ENCODE peak calls at places on chromosomes 3 and 15, in four cellular contexts. One of them, this sample, is unnamed. For H3K4me1, the result is how much of the 10 kb centered on the place peaks cover.

GRCh38 chr15:91114301-91114700 is 14.2 kb downstream of the SV2B start:
- DNase-seq in MM.1S: no peak
- DNase-seq in GM23248: no peak
- DNase-seq in OCI-LY7: no peak
- DNase-seq in this sample: no peak

GRCh38 chr15:81336568-81336967 is 12.6 kb upstream of the STARD5 start:
- DNase-seq in OCI-LY7: peak
- DNase-seq in GM23248: peak
- DNase-seq in MM.1S: peak
- DNase-seq in this sample: peak

GRCh38 chr3:186477876-186478275 is 66.3 kb downstream of the CRYGS start:
- DNase-seq in OCI-LY7: no peak
- DNase-seq in MM.1S: no peak
- DNase-seq in GM23248: no peak
- DNase-seq in this sample: peak

GRCh38 chr15:74695597-74696397 is at the start of gene EDC3:
- DNase-seq in OCI-LY7: peak
- DNase-seq in GM23248: peak
- DNase-seq in MM.1S: peak
- DNase-seq in this sample: peak

GRCh38 chr3:194640829-194641228 is 7.6 kb upstream of the TMEM44 start:
- DNase-seq in GM23248: peak
- DNase-seq in OCI-LY7: peak
- DNase-seq in MM.1S: no peak
- DNase-seq in this sample: no peak

GRCh38 chr3:61688307-61688695 is 126.9 kb downstream of the PTPRG start:
- DNase-seq in GM23248: no peak
- DNase-seq in MM.1S: no peak
- DNase-seq in OCI-LY7: no peak
- DNase-seq in this sample: no peak

GRCh38 chr3:99966657-99967420 is 147.5 kb downstream of the FILIP1L start:
- DNase-seq in OCI-LY7: no peak
- DNase-seq in MM.1S: no peak
- DNase-seq in GM23248: peak
- DNase-seq in this sample: no peak

GRCh38 chr3:120013481-120013880 is 80.8 kb downstream of the GSK3B start:
- DNase-seq in OCI-LY7: no peak
- DNase-seq in MM.1S: no peak
- DNase-seq in GM23248: no peak
- DNase-seq in this sample: no peak

GRCh38 chr3:126118591-126118990 is 34.7 kb upstream of the SLC41A3 start:
- DNase-seq in OCI-LY7: no peak
- DNase-seq in MM.1S: no peak
- DNase-seq in GM23248: no peak
- DNase-seq in this sample: no peak

GRCh38 chr3:17141699-17142098 is 256.9 kb downstream of the PLCL2 start:
- DNase-seq in MM.1S: no peak
- DNase-seq in OCI-LY7: no peak
- DNase-seq in GM23248: no peak
- DNase-seq in this sample: no peak

GRCh38 chr3:46124216-46125143 is 83.6 kb downstream of the CCR1 start:
- DNase-seq in GM23248: peak
- DNase-seq in MM.1S: no peak
- DNase-seq in OCI-LY7: no peak
- DNase-seq in this sample: no peak

GRCh38 chr15:93038064-93038705 is 50.8 kb downstream of the RGMA start:
- DNase-seq in OCI-LY7: no peak
- DNase-seq in MM.1S: no peak
- DNase-seq in GM23248: no peak
- DNase-seq in this sample: no peak

GRCh38 chr3:126522363-126522788 is 1.6 kb upstream of the CHST13 start:
- DNase-seq in OCI-LY7: peak
- DNase-seq in MM.1S: peak
- DNase-seq in GM23248: peak
- DNase-seq in this sample: peak

GRCh38 chr3:196837819-196838420 is 29.8 kb upstream of the SENP5 start:
- DNase-seq in GM23248: peak
- DNase-seq in OCI-LY7: peak
- DNase-seq in MM.1S: peak
- DNase-seq in this sample: peak

GRCh38 chr3:196835081-196835480 is 32.6 kb upstream of the SENP5 start:
- DNase-seq in MM.1S: no peak
- DNase-seq in GM23248: no peak
- DNase-seq in OCI-LY7: no peak
- DNase-seq in this sample: no peak
- H3K27ac ChIP-seq in MM.1S: no peak
- H3K27ac ChIP-seq in GM23248: no peak
- H3K27ac ChIP-seq in OCI-LY7: no peak
- H3K27ac ChIP-seq in this sample: no peak

GRCh38 chr3:150759319-150759718 is 3.6 kb downstream of the SIAH2 start:
- DNase-seq in OCI-LY7: no peak
- DNase-seq in MM.1S: no peak
- DNase-seq in GM23248: peak
- DNase-seq in this sample: peak
- H3K4me1 ChIP-seq in OCI-LY7: under half
- H3K4me1 ChIP-seq in MM.1S: under half
- H3K4me1 ChIP-seq in GM23248: under half
- H3K4me1 ChIP-seq in this sample: under half

DNA sequence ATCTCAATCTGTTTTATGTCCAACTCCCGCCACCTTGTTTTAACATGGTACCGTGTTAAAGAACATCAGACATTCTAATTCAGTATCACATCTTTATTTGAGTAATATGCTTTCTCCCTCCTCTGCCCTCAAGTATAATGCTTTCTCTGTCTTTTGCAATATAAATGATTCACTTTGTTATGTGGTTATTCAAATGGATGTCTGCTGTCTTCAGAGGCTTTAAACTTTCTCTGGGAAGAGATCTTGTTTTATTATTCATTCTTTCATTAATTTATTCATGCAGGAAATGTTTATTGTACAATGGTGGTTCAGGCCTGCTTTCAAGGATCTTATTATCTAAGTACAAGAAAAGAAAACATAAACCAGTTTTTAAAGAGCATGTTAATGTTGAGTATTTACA is 57.1 kb downstream of the RAP2B start:
- DNase-seq in OCI-LY7: no peak
- DNase-seq in MM.1S: no peak
- DNase-seq in GM23248: peak
- DNase-seq in this sample: peak
- H3K4me2 ChIP-seq in OCI-LY7: no peak
- H3K4me2 ChIP-seq in MM.1S: no peak
- H3K4me2 ChIP-seq in GM23248: no peak
- H3K4me2 ChIP-seq in this sample: no peak

GRCh38 chr15:101724675-101725005 is 367 bp upstream of the TARS3 start:
- DNase-seq in GM23248: no peak
- DNase-seq in OCI-LY7: no peak
- DNase-seq in MM.1S: no peak
- DNase-seq in this sample: no peak
- H3K27ac ChIP-seq in GM23248: no peak
- H3K27ac ChIP-seq in OCI-LY7: no peak
- H3K27ac ChIP-seq in MM.1S: no peak
- H3K27ac ChIP-seq in this sample: no peak

GRCh38 chr3:69246612-69247011 is 124.2 kb upstream of the LMOD3 start:
- DNase-seq in MM.1S: no peak
- DNase-seq in OCI-LY7: no peak
- DNase-seq in GM23248: no peak
- DNase-seq in this sample: no peak
- H3K4me1 ChIP-seq in MM.1S: under half
- H3K4me1 ChIP-seq in OCI-LY7: under half
- H3K4me1 ChIP-seq in GM23248: under half
- H3K4me1 ChIP-seq in this sample: under half

GRCh38 chr15:78893538-78893937 is 20.8 kb downstream of the MORF4L1 start:
- DNase-seq in GM23248: no peak
- DNase-seq in OCI-LY7: no peak
- DNase-seq in MM.1S: no peak
- DNase-seq in this sample: no peak

GRCh38 chr15:78898540-78898939 is 25.9 kb downstream of the MORF4L1 start:
- DNase-seq in OCI-LY7: no peak
- DNase-seq in MM.1S: no peak
- DNase-seq in GM23248: no peak
- DNase-seq in this sample: no peak

DNA sequence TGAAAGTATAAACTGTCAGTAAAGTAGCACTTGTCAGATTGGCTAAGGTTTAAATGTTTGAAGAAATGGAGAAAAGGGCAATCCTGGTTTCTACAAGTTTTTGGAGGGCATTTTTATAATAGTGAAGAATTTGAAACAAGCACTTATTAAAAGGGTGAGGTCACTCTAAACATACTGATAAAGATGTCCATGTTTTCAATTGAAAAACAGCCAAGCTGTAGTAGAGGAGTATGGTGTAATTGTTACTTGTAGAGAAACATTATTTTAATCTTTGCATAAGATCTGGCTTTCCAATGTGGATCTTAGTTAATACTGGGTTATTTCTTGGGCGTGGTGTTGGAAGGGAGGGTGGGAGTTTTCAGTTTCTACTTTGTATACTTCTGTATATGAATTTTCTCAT is 22.7 kb downstream of the MORF4L1 start:
- DNase-seq in GM23248: no peak
- DNase-seq in OCI-LY7: no peak
- DNase-seq in MM.1S: no peak
- DNase-seq in this sample: no peak
- H3K4me2 ChIP-seq in GM23248: no peak
- H3K4me2 ChIP-seq in OCI-LY7: no peak
- H3K4me2 ChIP-seq in MM.1S: no peak
- H3K4me2 ChIP-seq in this sample: no peak

GRCh38 chr15:62119926-62120273 is 45.2 kb downstream of the C2CD4B start:
- DNase-seq in OCI-LY7: no peak
- DNase-seq in GM23248: no peak
- DNase-seq in MM.1S: no peak
- DNase-seq in this sample: no peak

GRCh38 chr15:62119224-62119925 is 45.7 kb downstream of the C2CD4B start:
- DNase-seq in OCI-LY7: peak
- DNase-seq in GM23248: peak
- DNase-seq in MM.1S: no peak
- DNase-seq in this sample: peak

GRCh38 chr15:62115847-62116246 is 49.1 kb downstream of the C2CD4A start:
- DNase-seq in OCI-LY7: no peak
- DNase-seq in GM23248: no peak
- DNase-seq in MM.1S: no peak
- DNase-seq in this sample: no peak

GRCh38 chr15:62120776-62121175 is 44.3 kb downstream of the C2CD4B start:
- DNase-seq in GM23248: no peak
- DNase-seq in MM.1S: no peak
- DNase-seq in OCI-LY7: no peak
- DNase-seq in this sample: no peak

GRCh38 chr15:62118446-62118964 is 46.6 kb downstream of the C2CD4B start:
- DNase-seq in OCI-LY7: no peak
- DNase-seq in GM23248: peak
- DNase-seq in MM.1S: no peak
- DNase-seq in this sample: peak
- H3K27ac ChIP-seq in OCI-LY7: no peak
- H3K27ac ChIP-seq in GM23248: peak
- H3K27ac ChIP-seq in MM.1S: no peak
- H3K27ac ChIP-seq in this sample: peak

GRCh38 chr15:64846246-64846645 is 4.5 kb downstream of the PLEKHO2 start:
- DNase-seq in OCI-LY7: no peak
- DNase-seq in MM.1S: no peak
- DNase-seq in GM23248: no peak
- DNase-seq in this sample: no peak
- H3K4me1 ChIP-seq in OCI-LY7: half or more
- H3K4me1 ChIP-seq in MM.1S: under half
- H3K4me1 ChIP-seq in GM23248: under half
- H3K4me1 ChIP-seq in this sample: half or more

GRCh38 chr3:72582963-72583362 is 265.3 kb downstream of the SHQ1 start:
- DNase-seq in OCI-LY7: no peak
- DNase-seq in GM23248: no peak
- DNase-seq in MM.1S: no peak
- DNase-seq in this sample: no peak
- H3K4me2 ChIP-seq in OCI-LY7: no peak
- H3K4me2 ChIP-seq in GM23248: no peak
- H3K4me2 ChIP-seq in MM.1S: no peak
- H3K4me2 ChIP-seq in this sample: no peak

DNA sequence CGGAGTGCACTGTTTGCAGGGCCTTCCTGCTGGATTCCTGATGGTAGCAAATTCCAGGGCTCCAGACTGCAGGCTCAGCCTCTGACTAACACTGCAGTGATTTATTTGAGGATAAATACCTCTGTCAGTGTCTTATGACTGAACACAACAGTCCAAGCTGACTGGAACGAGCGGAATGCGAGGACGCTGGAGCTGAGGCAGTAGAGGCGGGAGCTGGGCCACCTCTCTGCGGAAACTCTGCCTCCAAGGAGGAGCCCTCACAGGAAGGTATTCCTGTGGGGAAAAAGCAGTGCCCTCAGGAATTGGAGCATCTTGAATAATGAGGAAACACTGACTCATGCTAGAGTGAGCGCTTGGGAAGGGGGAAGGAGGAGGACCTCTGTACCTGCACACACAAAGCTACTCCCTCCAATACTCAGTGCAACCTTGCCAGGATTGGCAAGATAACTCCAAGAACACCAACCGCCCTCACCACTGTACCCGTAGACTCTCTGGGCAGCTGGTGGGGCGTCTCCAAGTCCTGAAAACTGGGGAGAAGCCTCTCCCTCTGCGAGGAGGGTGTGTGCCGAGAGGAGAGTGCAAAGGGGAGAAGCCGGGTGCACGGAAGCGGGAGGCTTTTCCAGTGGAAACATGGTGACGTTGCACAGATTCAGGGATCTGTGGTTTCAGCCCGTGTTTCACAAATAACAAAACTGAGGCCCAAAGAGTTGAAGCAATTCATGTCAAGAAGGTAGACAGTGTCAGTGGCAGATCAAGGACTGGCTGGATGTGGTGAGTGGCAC is 43.0 kb downstream of the VGLL4 start:
- DNase-seq in GM23248: peak
- DNase-seq in MM.1S: no peak
- DNase-seq in OCI-LY7: peak
- DNase-seq in this sample: peak
- H3K27ac ChIP-seq in GM23248: peak
- H3K27ac ChIP-seq in MM.1S: no peak
- H3K27ac ChIP-seq in OCI-LY7: peak
- H3K27ac ChIP-seq in this sample: peak